ENCODE peak calls at places on chromosomes 13 and 19, in ten cellular contexts. C, E, H, F, Y, K, I, M, O and A are unnamed samples.

GRCh38 chr13:72716776-72717175 is 10.7 kb downstream of the MZT1 start:
- DNase-seq in E (no peak), H (no peak), I (no peak), M (no peak), Y (no peak), C (no peak), O (no peak), F (no peak), K (no peak), A (no peak)

GRCh38 chr13:113548778-113549621 is 35.6 kb upstream of the TFDP1 start:
- DNase-seq in K (no peak), C (no peak), E (no peak), F (no peak), M (no peak), H (no peak), O (peak; percentile 34), I (no peak), Y (no peak), A (no peak)

GRCh38 chr19:2309734-2310362 is 1.9 kb upstream of the LINGO3 start:
- DNase-seq in H (peak; percentile 54), C (no peak), M (no peak), Y (no peak), O (no peak), I (no peak), F (peak; percentile 55), E (no peak), K (peak; percentile 92), A (no peak)

GRCh38 chr19:30873003-30873402 is 476.2 kb downstream of the TSHZ3 start:
- DNase-seq in Y (no peak), C (no peak), M (no peak), O (no peak), F (no peak), H (no peak), E (no peak), I (no peak), K (no peak), A (no peak)

GRCh38 chr19:18543814-18544475 is 572 bp upstream of the FKBP8 start:
- DNase-seq in Y (peak; percentile 65), K (peak; percentile 73), H (peak; percentile 40), F (no peak), C (peak; percentile 78), M (peak; percentile 26), E (peak; percentile 73), O (no peak), I (no peak), A (peak; percentile 71)

GRCh38 chr19:6663236-6664187 is 6.4 kb downstream of the TNFSF14 start:
- DNase-seq in O (no peak), F (no peak), I (no peak), K (peak; percentile 32), H (no peak), M (no peak), E (no peak), Y (no peak), C (no peak), A (no peak)

GRCh38 chr19:51025809-51026553 is 435 bp downstream of the KLK11 start:
- DNase-seq in O (no peak), I (no peak), K (no peak), M (no peak), Y (no peak), C (no peak), H (no peak), E (no peak), F (no peak), A (no peak)

GRCh38 chr13:76012091-76012721 is 376.1 kb downstream of the LMO7 start:
- DNase-seq in E (no peak), M (no peak), F (no peak), H (peak; percentile 40), I (no peak), K (peak; percentile 45), O (no peak), Y (no peak), C (no peak), A (no peak)